ENCODE peak calls at places on chromosome 11, in six cellular contexts. V is breast epithelium, G is Peyer's patch, U is mesendoderm, A is OCI-LY7, C is right lobe of liver. M is an unnamed sample. For H3K4me1, the result is how much of the 10 kb centered on the place peaks cover.

GRCh38 chr11:76680517-76681425 is 10.2 kb upstream of the LRRC32 start:
- DNase-seq in V (no peak), G (peak), U (peak), A (peak), C (peak), M (peak)

GRCh38 chr11:47186076-47186936 is at the start of gene PACSIN3:
- DNase-seq in V (no peak), G (peak), U (peak), A (no peak), C (no peak), M (peak)

GRCh38 chr11:76978239-76978638 is 56.0 kb upstream of the B3GNT6 start:
- DNase-seq in V (no peak), G (no peak), U (no peak), A (no peak), C (no peak), M (no peak)

GRCh38 chr11:111719379-111719778 is 46.8 kb downstream of the PPP2R1B start:
- DNase-seq in V (no peak), G (no peak), U (no peak), A (no peak), C (no peak), M (no peak)

GRCh38 chr11:73577496-73577917 is 20.4 kb downstream of the FAM168A start:
- DNase-seq in V (no peak), G (no peak), U (no peak), A (no peak), C (no peak), M (no peak)

GRCh38 chr11:98568011-98568410 is 452.7 kb upstream of the CNTN5 start:
- DNase-seq in V (no peak), G (no peak), U (no peak), A (no peak), C (no peak), M (no peak)

GRCh38 chr11:69449320-69450063 is 32.0 kb upstream of the LINC01488 start:
- DNase-seq in V (no peak), G (no peak), U (peak), A (no peak), C (no peak), M (peak)

GRCh38 chr11:14132312-14132711 is 169.8 kb downstream of the SPON1 start:
- DNase-seq in V (no peak), G (no peak), U (no peak), A (no peak), C (no peak), M (no peak)

GRCh38 chr11:15114501-15115475 is at the start of gene INSC:
- DNase-seq in V (no peak), G (no peak), U (peak), A (no peak), C (no peak), M (no peak)

GRCh38 chr11:35424157-35424945 is 5.0 kb upstream of the SLC1A2 start:
- DNase-seq in V (no peak), G (no peak), U (no peak), A (no peak), C (no peak), M (no peak)

GRCh38 chr11:106197438-106197837 is 120.0 kb downstream of the AASDHPPT start:
- DNase-seq in V (no peak), G (no peak), U (no peak), A (no peak), C (no peak), M (no peak)

GRCh38 chr11:91837649-91838330 is 386.8 kb upstream of the FAT3 start:
- DNase-seq in V (no peak), G (no peak), U (no peak), A (no peak), C (no peak), M (no peak)

GRCh38 chr11:120708511-120709183 is 197.1 kb downstream of the GRIK4 start:
- DNase-seq in V (no peak), G (no peak), U (no peak), A (no peak), C (no peak), M (no peak)

GRCh38 chr11:72544589-72544988 is 110.3 kb upstream of the CLPB start:
- DNase-seq in V (no peak), G (no peak), U (no peak), A (no peak), C (no peak), M (no peak)

GRCh38 chr11:72293910-72294533 is 50.0 kb upstream of the PHOX2A start:
- DNase-seq in V (peak), G (no peak), U (no peak), A (no peak), C (no peak), M (peak)

GRCh38 chr11:9895016-9895415 is 231.1 kb downstream of the SWAP70 start:
- DNase-seq in V (no peak), G (no peak), U (no peak), A (no peak), C (no peak), M (no peak)

GRCh38 chr11:78576549-78577097 is 2.0 kb upstream of the NARS2 start:
- DNase-seq in V (no peak), G (no peak), U (no peak), A (no peak), C (no peak), M (no peak)

GRCh38 chr11:83371489-83371888 is 85.3 kb upstream of the CCDC90B start:
- DNase-seq in V (no peak), G (no peak), U (no peak), A (no peak), C (no peak), M (no peak)

GRCh38 chr11:135017296-135017695 is 605.3 kb upstream of the B3GAT1 start:
- DNase-seq in V (no peak), G (no peak), U (no peak), A (no peak), C (no peak), M (no peak)

GRCh38 chr11:2529636-2530035 is 84.8 kb downstream of the KCNQ1 start:
- DNase-seq in V (no peak), G (peak), U (no peak), A (no peak), C (peak), M (peak)

GRCh38 chr11:111586305-111586915 is 15.8 kb upstream of the SIK2 start:
- DNase-seq in V (no peak), G (no peak), U (peak), A (peak), C (no peak), M (no peak)

GRCh38 chr11:47863189-47863892 is 15.2 kb upstream of the NUP160 start:
- DNase-seq in V (no peak), G (no peak), U (no peak), A (peak), C (no peak), M (no peak)

GRCh38 chr11:86671386-86672006 is 920 bp downstream of the ME3 start:
- DNase-seq in V (peak), G (peak), U (no peak), A (no peak), C (peak), M (peak)

GRCh38 chr11:76161261-76161961 is 44.9 kb downstream of the WNT11 start:
- DNase-seq in V (no peak), G (no peak), U (no peak), A (no peak), C (no peak), M (no peak)

GRCh38 chr11:32870676-32871075 is 21.9 kb upstream of the QSER1 start:
- DNase-seq in V (no peak), G (no peak), U (peak), A (peak), C (peak), M (no peak)

DNA sequence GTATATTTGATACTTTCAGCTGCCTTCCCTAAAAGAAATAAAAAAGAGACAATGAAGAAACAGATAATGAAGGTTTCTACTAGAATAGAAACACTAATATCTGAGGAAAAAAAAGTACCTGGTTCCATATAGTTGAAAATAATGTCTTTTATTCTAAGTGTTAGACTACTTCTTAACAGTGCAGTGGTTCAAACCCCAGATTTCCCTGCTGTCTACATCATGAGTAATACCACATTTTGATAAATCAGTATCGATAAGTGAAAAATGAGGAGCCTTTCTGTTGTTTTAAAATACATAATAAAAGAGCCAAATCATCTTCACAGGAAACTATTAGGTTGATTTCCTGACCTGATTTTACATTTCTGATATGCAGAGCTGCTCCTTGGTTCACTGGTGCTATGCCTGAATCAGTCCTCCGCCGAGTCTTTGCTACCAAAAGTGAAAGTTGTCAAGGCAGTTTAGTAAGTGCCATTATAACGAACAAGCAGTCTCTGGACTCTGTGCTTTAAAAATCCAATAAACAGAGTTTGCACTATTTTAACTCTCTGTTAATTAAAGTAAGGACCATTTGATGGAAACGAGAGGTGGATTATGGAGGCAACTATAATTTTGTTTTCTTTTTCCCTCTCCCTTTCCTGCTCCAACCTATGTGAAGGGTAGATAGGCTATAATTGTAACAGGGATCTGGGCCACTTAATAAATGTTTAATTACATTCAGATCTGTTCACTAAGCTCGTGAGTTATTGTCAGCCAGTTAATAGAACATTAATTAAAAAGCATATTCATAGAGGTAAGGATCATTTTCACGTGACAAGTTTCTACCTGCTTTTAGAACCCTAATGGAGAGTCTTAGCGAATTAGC is 724.5 kb upstream of the RAG2 start:
- DNase-seq in V (no peak), G (no peak), U (no peak), A (no peak), C (peak), M (no peak)
- H3K27ac ChIP-seq in V (no peak), G (no peak), U (no peak), A (no peak), C (no peak), M (no peak)

DNA sequence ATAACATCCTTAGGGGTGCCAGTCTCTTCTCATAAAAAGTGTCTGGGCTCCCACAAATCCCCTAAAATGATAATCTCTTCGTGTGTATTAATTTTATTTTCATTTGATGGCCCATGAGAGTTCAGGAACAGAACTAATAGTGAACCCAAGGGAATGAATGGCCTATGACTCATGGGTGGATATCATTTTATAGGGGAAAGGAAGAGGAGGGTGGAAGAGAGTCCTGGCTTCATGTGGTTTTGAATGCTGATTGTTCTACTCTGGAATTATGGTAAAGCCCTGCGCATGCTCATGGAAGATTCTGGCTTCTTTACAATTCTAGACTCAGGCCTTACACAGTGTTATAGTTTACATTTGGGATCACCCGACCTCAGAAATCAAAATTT is 35.3 kb downstream of the MAML2 start:
- DNase-seq in V (no peak), G (no peak), U (peak), A (no peak), C (no peak), M (no peak)
- H3K4me1 ChIP-seq in V (under half), G (under half), U (under half), A (under half), C (under half), M (half or more)

GRCh38 chr11:34274712-34275398 is 83.0 kb downstream of the ABTB2 start:
- DNase-seq in V (peak), G (peak), U (peak), A (no peak), C (peak), M (peak)
- H3K27ac ChIP-seq in V (peak), G (peak), U (no peak), A (no peak), C (peak), M (peak)

GRCh38 chr11:96033569-96033968 is 109.7 kb upstream of the MTMR2 start:
- DNase-seq in V (no peak), G (no peak), U (no peak), A (no peak), C (no peak), M (no peak)
- H3K4me1 ChIP-seq in V (under half), G (under half), U (under half), A (under half), C (under half), M (under half)

GRCh38 chr11:128728767-128729587 is 35.1 kb downstream of the FLI1 start:
- DNase-seq in V (no peak), G (no peak), U (no peak), A (peak), C (no peak), M (no peak)

GRCh38 chr11:128727811-128728431 is 34.0 kb downstream of the FLI1 start:
- DNase-seq in V (no peak), G (no peak), U (no peak), A (no peak), C (no peak), M (no peak)

GRCh38 chr11:128733440-128734115 is 39.7 kb downstream of the FLI1 start:
- DNase-seq in V (no peak), G (no peak), U (peak), A (peak), C (no peak), M (no peak)

GRCh38 chr11:128732471-128733277 is 38.8 kb downstream of the FLI1 start:
- DNase-seq in V (no peak), G (no peak), U (no peak), A (peak), C (no peak), M (no peak)

DNA sequence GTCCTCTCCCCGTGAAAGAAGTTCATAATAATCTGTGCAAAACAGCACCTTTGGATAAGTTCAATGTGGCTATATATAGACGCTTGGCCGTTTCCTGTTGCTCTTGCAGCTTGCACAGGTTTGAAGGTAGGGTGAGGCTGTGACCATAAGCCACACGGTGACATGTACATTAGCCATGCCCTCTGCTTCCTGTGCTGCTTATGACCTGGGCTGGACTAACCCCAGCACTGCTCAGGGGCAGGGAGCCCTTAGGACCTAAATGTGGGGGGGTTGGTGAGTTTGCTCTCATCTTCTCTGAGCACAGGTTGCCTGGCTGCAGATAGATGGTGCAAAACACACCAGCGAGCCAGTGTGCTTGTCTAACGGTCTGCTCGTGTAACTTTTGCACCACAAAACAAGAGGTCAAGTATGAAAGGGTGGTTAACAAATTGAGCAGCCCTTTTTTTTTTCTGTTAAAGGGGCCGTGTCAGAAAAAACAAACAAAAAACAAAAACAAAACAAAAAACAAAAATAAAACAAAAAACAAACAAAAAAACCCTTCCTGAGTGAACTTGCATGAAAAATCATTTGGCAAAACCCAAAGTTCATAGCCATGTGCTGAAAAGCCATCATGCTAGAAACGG is 37.3 kb downstream of the FLI1 start:
- DNase-seq in V (no peak), G (no peak), U (no peak), A (peak), C (no peak), M (no peak)
- H3K27ac ChIP-seq in V (no peak), G (peak), U (no peak), A (peak), C (no peak), M (no peak)

DNA sequence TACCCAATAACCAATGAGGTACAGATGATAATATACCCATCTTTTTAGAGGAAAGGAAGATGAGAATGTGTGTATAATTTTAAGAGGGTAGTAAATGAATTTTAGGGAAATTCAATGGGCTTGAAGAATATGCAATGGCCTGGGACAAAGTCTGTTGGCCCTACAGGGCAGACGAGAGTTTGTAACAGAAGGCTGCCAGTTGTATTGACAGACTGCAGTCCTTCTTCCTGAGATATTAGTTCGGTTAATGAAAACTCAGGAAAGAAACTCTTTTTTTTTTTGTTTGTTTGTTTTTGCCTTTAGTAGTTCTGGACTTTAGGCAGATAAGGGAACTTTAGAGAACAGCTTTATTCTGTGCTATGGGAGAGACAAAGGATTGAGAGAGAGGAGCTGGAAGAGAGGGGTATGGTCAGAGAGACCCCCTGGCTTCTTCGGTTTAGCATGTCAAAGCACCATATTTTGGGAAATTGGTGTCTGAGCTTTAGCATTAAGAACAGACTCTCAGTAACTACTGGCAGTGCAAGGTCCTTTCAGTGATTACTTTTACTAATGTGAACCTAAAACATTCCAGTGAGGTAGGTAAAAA is 810 bp upstream of the NAALAD2 start:
- DNase-seq in V (no peak), G (no peak), U (peak), A (no peak), C (no peak), M (no peak)
- H3K4me1 ChIP-seq in V (under half), G (under half), U (under half), A (under half), C (under half), M (under half)

DNA sequence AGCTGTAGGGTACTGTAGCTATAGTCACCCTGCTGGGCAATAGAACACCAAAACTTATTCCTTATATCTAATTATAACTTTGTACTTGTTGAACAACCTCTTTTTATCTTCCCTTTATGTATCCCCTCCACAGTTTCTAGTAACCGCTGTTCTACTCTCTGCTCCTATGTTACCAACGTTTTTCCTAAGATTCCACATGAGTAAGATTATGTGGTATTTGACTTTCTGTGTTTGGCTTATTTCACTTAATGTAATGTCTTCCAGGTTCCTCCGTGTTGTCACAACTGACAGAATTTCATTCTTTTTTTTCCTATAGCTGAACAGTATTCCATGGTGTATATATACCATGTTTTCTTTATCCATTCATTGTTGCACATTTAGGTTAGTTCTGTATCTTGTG is 258.4 kb downstream of the DYNC2H1 start:
- DNase-seq in V (no peak), G (no peak), U (no peak), A (no peak), C (no peak), M (no peak)
- H3K27ac ChIP-seq in V (no peak), G (no peak), U (no peak), A (no peak), C (no peak), M (no peak)

GRCh38 chr11:116426761-116427160 is 346.0 kb downstream of the BUD13 start:
- DNase-seq in V (no peak), G (no peak), U (no peak), A (no peak), C (no peak), M (no peak)
- H3K4me1 ChIP-seq in V (under half), G (under half), U (under half), A (under half), C (under half), M (under half)

GRCh38 chr11:8697056-8697455 is 14.5 kb downstream of the RPL27A start:
- DNase-seq in V (no peak), G (peak), U (no peak), A (no peak), C (no peak), M (no peak)

GRCh38 chr11:8698917-8699441 is 16.4 kb downstream of the RPL27A start:
- DNase-seq in V (peak), G (peak), U (peak), A (no peak), C (no peak), M (no peak)

GRCh38 chr11:8699903-8700302 is 17.3 kb downstream of the RPL27A start:
- DNase-seq in V (peak), G (peak), U (peak), A (no peak), C (no peak), M (no peak)

GRCh38 chr11:8701891-8702597 is 19.5 kb downstream of the RPL27A start:
- DNase-seq in V (no peak), G (peak), U (no peak), A (no peak), C (no peak), M (no peak)

DNA sequence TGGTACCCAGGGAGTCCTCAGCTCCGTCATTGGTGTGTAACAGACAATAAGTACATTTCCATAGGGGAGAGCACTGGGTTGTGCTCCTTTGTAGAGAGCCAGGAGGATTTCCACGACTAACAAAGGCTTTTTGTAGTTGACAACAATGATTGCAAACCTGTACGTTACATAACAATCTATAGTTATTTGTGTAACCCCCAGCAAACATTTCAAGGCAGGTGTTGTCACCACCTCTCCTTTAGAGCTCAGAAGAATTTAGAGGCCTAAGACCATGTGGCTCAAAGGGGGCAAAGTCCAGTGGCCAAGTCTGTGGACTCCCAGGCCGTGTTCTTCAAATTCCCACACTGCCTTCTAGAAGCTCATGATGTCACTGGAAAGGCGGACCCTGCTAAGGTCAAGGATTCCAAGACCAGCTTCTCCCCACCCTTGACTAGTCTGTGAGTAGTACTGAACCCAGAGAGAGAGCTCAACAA is 15.8 kb downstream of the RPL27A start:
- DNase-seq in V (no peak), G (peak), U (peak), A (no peak), C (no peak), M (peak)
- H3K27ac ChIP-seq in V (peak), G (no peak), U (peak), A (no peak), C (no peak), M (peak)

M was measured in upper lobe of left lung.